ENCODE peak calls at places on chromosome 17, in eight cellular contexts. N is activated naive CD4-positive, alpha-beta T cell treated with anti-CD3 and anti-CD28 coated beads for 36 hours; F is aorta; T is trophoblast cell; J is lung; L is OCI-M1; X is stimulated activated CD8-positive, alpha-beta memory T cell treated with anti-CD3 and anti-CD28 coated beads, Interleukin-15, amount 100 ng/mL, for 24 hours; R is HFFc6. W is an unnamed sample.

GRCh38 chr17:7083592-7083991 is 3.5 kb upstream of the CLEC10A start:
- DNase-seq in L (no peak), R (no peak), N (no peak), J (no peak), T (no peak), F (no peak), X (no peak), W (no peak)

GRCh38 chr17:71548540-71549190 is 572.2 kb upstream of the SOX9 start:
- DNase-seq in F (no peak), L (peak), T (no peak), R (peak), X (no peak), N (no peak), J (no peak), W (no peak)

GRCh38 chr17:43171761-43172487 is 910 bp downstream of the NBR1 start:
- DNase-seq in L (peak), X (no peak), N (peak), R (peak), F (peak), T (peak), J (no peak), W (peak)

GRCh38 chr17:9192010-9192409 is 170.7 kb downstream of the NTN1 start:
- DNase-seq in J (no peak), L (no peak), R (no peak), N (no peak), T (no peak), X (no peak), F (no peak), W (no peak)

GRCh38 chr17:57622886-57623433 is 122.1 kb downstream of the CCDC182 start:
- DNase-seq in X (no peak), N (peak), T (peak), L (peak), R (peak), J (no peak), F (peak), W (no peak)

GRCh38 chr17:77487677-77488530 is 347.1 kb downstream of the SEC14L1 start:
- DNase-seq in J (no peak), N (no peak), T (no peak), L (no peak), R (no peak), X (no peak), F (peak), W (no peak)

GRCh38 chr17:59572301-59572924 is 7.0 kb downstream of the DHX40 start:
- DNase-seq in T (no peak), X (no peak), F (no peak), R (no peak), N (peak), J (no peak), L (peak), W (no peak)

GRCh38 chr17:34739386-34739785 is 160.0 kb downstream of the TMEM132E start:
- DNase-seq in N (no peak), T (no peak), X (no peak), F (no peak), L (no peak), R (no peak), J (no peak), W (no peak)

GRCh38 chr17:74337834-74338500 is 11.9 kb downstream of the KIF19 start:
- DNase-seq in N (no peak), F (no peak), R (no peak), J (no peak), L (no peak), X (no peak), T (no peak), W (peak)

GRCh38 chr17:44829558-44830358 is at the start of gene GJC1:
- DNase-seq in L (no peak), F (peak), J (no peak), R (no peak), T (no peak), N (peak), X (no peak), W (peak)

GRCh38 chr17:15261063-15261817 is 3.9 kb downstream of the PMP22 start:
- DNase-seq in L (peak), F (peak), R (peak), X (no peak), T (no peak), J (no peak), N (no peak), W (no peak)

GRCh38 chr17:38621538-38621937 is 15.8 kb upstream of the SRCIN1 start:
- DNase-seq in R (no peak), T (no peak), N (no peak), F (no peak), J (no peak), X (no peak), L (no peak), W (no peak)

GRCh38 chr17:17157041-17157440 is 49.1 kb downstream of the PLD6 start:
- DNase-seq in T (no peak), N (no peak), F (no peak), L (no peak), R (no peak), X (no peak), J (no peak), W (no peak)

GRCh38 chr17:6423931-6424330 is 11.0 kb downstream of the AIPL1 start:
- DNase-seq in F (no peak), N (no peak), T (no peak), L (no peak), X (no peak), J (no peak), R (no peak), W (no peak)

GRCh38 chr17:17119106-17119505 is 76.8 kb downstream of the MPRIP start:
- DNase-seq in X (no peak), T (no peak), J (peak), L (no peak), N (no peak), R (no peak), F (no peak), W (no peak)

GRCh38 chr17:80779961-80780380 is 211.7 kb upstream of the CHMP6 start:
- DNase-seq in N (no peak), F (no peak), L (peak), T (peak), J (no peak), X (no peak), R (peak), W (no peak)

GRCh38 chr17:83155128-83156081 is 76.0 kb downstream of the METRNL start:
- DNase-seq in J (peak), R (peak), T (peak), L (no peak), F (peak), X (no peak), N (peak), W (no peak)

GRCh38 chr17:32831627-32832243 is 45.2 kb downstream of the MYO1D start:
- DNase-seq in N (no peak), X (no peak), F (no peak), L (no peak), J (no peak), T (no peak), R (no peak), W (no peak)

GRCh38 chr17:27293359-27293897 is 486 bp upstream of the WSB1 start:
- DNase-seq in T (no peak), R (no peak), J (no peak), X (no peak), F (no peak), N (peak), L (peak), W (peak)

GRCh38 chr17:43832976-43833829 is at the start of gene MPP3:
- DNase-seq in L (peak), R (peak), J (peak), F (peak), T (peak), X (no peak), N (peak), W (peak)

GRCh38 chr17:7177210-7177953 is 1.8 kb downstream of the ASGR1 start:
- DNase-seq in X (peak), R (peak), N (peak), L (peak), J (peak), T (peak), F (peak), W (peak)

GRCh38 chr17:9913476-9913875 is 8.4 kb upstream of the RCVRN start:
- DNase-seq in J (no peak), L (no peak), T (no peak), N (no peak), R (no peak), X (no peak), F (no peak), W (no peak)

GRCh38 chr17:45747907-45748306 is 36.2 kb upstream of the CRHR1 start:
- DNase-seq in R (no peak), T (no peak), L (no peak), J (no peak), X (no peak), F (no peak), N (no peak), W (peak)

GRCh38 chr17:63817736-63818385 is 9.4 kb upstream of the PSMC5 start:
- DNase-seq in T (no peak), J (no peak), N (no peak), L (no peak), F (no peak), X (no peak), R (no peak), W (no peak)

GRCh38 chr17:33492082-33492481 is 199.0 kb upstream of the ASIC2 start:
- DNase-seq in L (no peak), J (no peak), X (no peak), F (no peak), R (no peak), T (no peak), N (no peak), W (no peak)

GRCh38 chr17:13995856-13996635 is 73.3 kb upstream of the COX10 start:
- DNase-seq in T (no peak), J (no peak), N (no peak), L (no peak), F (no peak), X (no peak), R (no peak), W (no peak)

GRCh38 chr17:53119773-53120172 is 703.0 kb upstream of the KIF2B start:
- DNase-seq in R (no peak), X (no peak), F (no peak), L (no peak), T (no peak), N (no peak), J (no peak), W (no peak)

GRCh38 chr17:72764632-72765041 is 327.9 kb downstream of the SLC39A11 start:
- DNase-seq in R (peak), X (no peak), L (no peak), T (no peak), N (no peak), J (no peak), F (no peak), W (no peak)

GRCh38 chr17:45298546-45299285 is 18.1 kb downstream of the MAP3K14 start:
- DNase-seq in N (no peak), F (no peak), T (no peak), R (no peak), J (no peak), L (no peak), X (no peak), W (peak)

GRCh38 chr17:4892063-4892410 is 7.3 kb upstream of the C17orf107 start:
- DNase-seq in X (no peak), J (no peak), L (no peak), R (no peak), T (no peak), F (no peak), N (no peak), W (no peak)

GRCh38 chr17:4230142-4230541 is 33.6 kb downstream of the ANKFY1 start:
- DNase-seq in J (peak), X (no peak), L (no peak), F (no peak), T (peak), N (no peak), R (peak), W (no peak)

GRCh38 chr17:67570797-67571196 is 146.9 kb upstream of the NOL11 start:
- DNase-seq in J (no peak), N (no peak), X (no peak), R (no peak), F (no peak), L (no peak), T (no peak), W (no peak)

GRCh38 chr17:37399404-37399803 is 7.2 kb downstream of the ACACA start:
- DNase-seq in X (no peak), J (no peak), L (no peak), N (no peak), R (no peak), F (no peak), T (peak), W (no peak)

GRCh38 chr17:34798581-34798980 is 162.7 kb downstream of the CCT6B start:
- DNase-seq in F (no peak), L (no peak), R (no peak), T (no peak), J (no peak), X (no peak), N (no peak), W (no peak)

W was measured in NCI-H82.